ENCODE peak calls at places on chromosomes 3 and 15, in seven cellular contexts. F is bronchial epithelial cell, K is astrocyte of the spinal cord, U is Calu3, Y is stomach, C is OCI-LY7, Q is WERI-Rb-1. E is an unnamed sample.

GRCh38 chr15:101062063-101062462 is 142.9 kb downstream of the LRRK1 start:
- DNase-seq in F (no peak), U (no peak), K (no peak), Y (no peak), C (peak; percentile 25), Q (no peak), E (no peak)

GRCh38 chr3:79587150-79587549 is 180.6 kb downstream of the ROBO1 start:
- DNase-seq in C (no peak), Q (no peak), Y (no peak), U (no peak), F (no peak), K (no peak), E (no peak)

GRCh38 chr3:65883614-65884013 is 155.1 kb downstream of the MAGI1 start:
- DNase-seq in K (no peak), Q (no peak), C (no peak), U (no peak), Y (no peak), F (peak; percentile 26), E (no peak)

GRCh38 chr3:14243782-14244181 is 65.2 kb downstream of the LSM3 start:
- DNase-seq in Y (no peak), F (peak; percentile 26), K (no peak), Q (no peak), U (no peak), C (no peak), E (no peak)

GRCh38 chr15:91593081-91593480 is 260.4 kb upstream of the SLCO3A1 start:
- DNase-seq in F (peak; percentile 46), C (no peak), Y (no peak), K (peak; percentile 60), Q (no peak), U (no peak), E (no peak)

GRCh38 chr3:144257381-144257780 is 285.8 kb downstream of the DIPK2A start:
- DNase-seq in Q (no peak), C (no peak), K (no peak), F (no peak), U (no peak), Y (no peak), E (no peak)

GRCh38 chr3:24773798-24774197 is 279.1 kb upstream of the THRB start:
- DNase-seq in C (peak; percentile 42), Q (peak; percentile 89), U (peak; percentile 81), K (peak; percentile 72), Y (peak; percentile 37), F (peak; percentile 57), E (peak; percentile 22)

GRCh38 chr15:29674661-29675533 is 147.4 kb downstream of the TJP1 start:
- DNase-seq in U (peak; percentile 76), K (peak; percentile 72), F (no peak), Q (no peak), Y (peak; percentile 85), C (no peak), E (no peak)

GRCh38 chr15:88918738-88919137 is 5.6 kb upstream of the MFGE8 start:
- DNase-seq in Q (no peak), F (peak; percentile 99), C (no peak), U (peak; percentile 82), K (peak; percentile 98), Y (peak; percentile 45), E (no peak)

GRCh38 chr3:161230621-161231195 is 9.6 kb downstream of the NMD3 start:
- DNase-seq in F (peak; percentile 49), Y (no peak), U (no peak), K (no peak), Q (no peak), C (no peak), E (no peak)

GRCh38 chr3:97712919-97713318 is 51.6 kb upstream of the ARL6 start:
- DNase-seq in Y (no peak), Q (no peak), F (no peak), U (no peak), K (no peak), C (no peak), E (no peak)

GRCh38 chr3:154244644-154245043 is 79.6 kb downstream of the DHX36 start:
- DNase-seq in Y (no peak), F (peak; percentile 60), Q (no peak), C (no peak), U (no peak), K (peak; percentile 47), E (no peak)

GRCh38 chr15:54365001-54365400 is 386.8 kb downstream of the UNC13C start:
- DNase-seq in K (no peak), C (no peak), Y (no peak), F (no peak), U (no peak), Q (no peak), E (no peak)

GRCh38 chr15:25797511-25798206 is 65.5 kb downstream of the ATP10A start:
- DNase-seq in C (no peak), Y (no peak), U (no peak), Q (peak; percentile 18), F (no peak), K (no peak), E (no peak)

GRCh38 chr3:142904639-142905441 is 16.0 kb upstream of the PCOLCE2 start:
- DNase-seq in F (peak; percentile 59), Y (peak; percentile 31), U (peak; percentile 65), Q (peak; percentile 12), C (peak; percentile 10), K (peak; percentile 34), E (peak; percentile 30)

GRCh38 chr3:87270908-87271727 is 5.3 kb downstream of the POU1F1 start:
- DNase-seq in F (peak; percentile 10), Q (no peak), C (no peak), U (no peak), K (no peak), Y (no peak), E (no peak)

GRCh38 chr3:185539934-185540333 is 12.5 kb downstream of the LIPH start:
- DNase-seq in U (no peak), C (no peak), Y (no peak), Q (no peak), F (no peak), K (no peak), E (no peak)

GRCh38 chr3:42129014-42129953 is 38.1 kb downstream of the TRAK1 start:
- DNase-seq in K (peak; percentile 50), Y (peak; percentile 47), U (peak; percentile 84), F (peak; percentile 95), C (peak; percentile 66), Q (no peak), E (no peak)

GRCh38 chr3:42130007-42130328 is 38.8 kb downstream of the TRAK1 start:
- DNase-seq in F (no peak), C (peak; percentile 22), Y (no peak), Q (no peak), K (no peak), U (no peak), E (no peak)

GRCh38 chr3:42128526-42128925 is 37.4 kb downstream of the TRAK1 start:
- DNase-seq in U (no peak), C (peak; percentile 82), Q (no peak), Y (no peak), K (no peak), F (no peak), E (no peak)

GRCh38 chr3:42123824-42124500 is 32.8 kb downstream of the TRAK1 start:
- DNase-seq in U (no peak), K (no peak), C (no peak), Y (no peak), Q (no peak), F (no peak), E (no peak)

DNA sequence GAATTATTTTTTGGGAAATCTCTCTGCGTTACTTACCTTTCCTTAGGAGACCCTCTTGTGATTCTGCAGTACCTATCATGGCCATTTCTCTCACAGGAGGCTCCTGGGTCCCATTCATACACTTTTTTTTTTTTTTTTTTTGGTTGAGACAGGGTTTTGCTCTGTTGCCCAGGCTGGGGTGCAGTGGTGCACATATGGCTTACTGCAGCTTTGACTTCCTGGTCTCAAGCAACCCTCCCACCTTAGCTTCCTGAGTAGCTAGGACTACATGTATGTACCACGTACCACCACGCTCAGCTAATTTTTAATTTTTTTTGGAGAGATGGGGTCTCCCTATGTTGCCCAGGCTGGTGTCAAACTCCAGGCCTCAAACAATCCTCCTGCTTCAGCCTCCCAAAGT is 36.1 kb downstream of the TRAK1 start:
- DNase-seq in U (no peak), Q (no peak), K (no peak), C (peak; percentile 87), Y (no peak), F (no peak), E (no peak)
- TF ChIP-seq CTCF in U (no peak), Q (no peak), K (no peak), C (peak; percentile 57), Y (no peak), F (no peak), E (no peak)

DNA sequence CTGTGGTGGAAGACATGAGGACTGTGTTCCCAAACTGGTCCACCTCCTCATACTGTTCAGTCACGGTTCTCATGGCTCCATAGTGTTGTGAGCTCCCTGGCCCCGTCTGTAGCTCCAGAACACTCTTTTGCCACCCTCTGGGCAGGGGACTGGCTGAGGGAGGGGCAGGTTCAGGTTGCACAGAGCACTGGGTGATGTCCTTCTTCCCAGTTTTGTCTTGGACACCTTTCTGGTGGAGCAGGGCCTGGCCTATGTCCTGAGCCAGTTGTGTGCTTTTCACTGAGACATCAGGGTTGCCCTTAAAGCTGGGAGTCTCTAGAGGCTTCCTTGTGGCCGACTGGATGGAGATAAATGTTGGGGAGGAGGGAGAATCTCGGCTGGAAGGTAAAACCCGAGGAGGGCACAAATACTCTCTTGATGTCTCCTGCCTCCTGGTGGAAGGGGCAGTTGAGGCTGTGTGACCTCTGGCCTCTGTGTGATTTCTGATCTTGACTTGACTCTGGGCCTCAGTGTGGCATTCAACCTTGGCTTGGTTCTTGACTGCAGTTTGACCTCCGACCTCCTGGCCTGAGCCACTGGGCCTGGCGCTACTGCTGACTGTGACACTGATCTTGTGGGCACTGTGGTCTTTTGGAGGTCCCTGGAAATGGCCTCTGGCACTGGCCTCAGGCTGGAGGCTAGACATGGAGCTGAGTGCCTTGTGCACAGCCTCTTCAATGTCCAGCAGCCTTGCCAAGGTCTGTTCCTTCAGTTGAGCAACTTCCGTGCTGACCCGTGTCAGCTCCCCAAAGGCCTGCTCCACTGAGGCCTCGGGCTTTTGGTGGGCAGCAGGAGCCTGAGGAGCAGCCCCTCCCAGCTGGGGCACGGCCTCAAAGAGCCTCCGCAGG is 8.1 kb downstream of the XIRP1 start:
- DNase-seq in U (no peak), Q (no peak), Y (no peak), C (no peak), K (no peak), F (no peak), E (no peak)
- TF ChIP-seq CTCF in U (no peak), Q (no peak), Y (no peak), C (no peak), K (no peak), F (no peak), E (peak; percentile 21)

GRCh38 chr3:51538459-51539290 is at the start of gene RAD54L2:
- DNase-seq in C (peak; percentile 87), F (peak; percentile 60), Y (peak; percentile 87), K (peak; percentile 88), Q (peak; percentile 81), U (peak; percentile 90), E (peak; percentile 91)
- TF ChIP-seq CTCF in C (peak; percentile 58), F (peak; percentile 18), Y (peak; percentile 28), K (no peak), Q (peak; percentile 46), U (no peak), E (peak; percentile 46)

DNA sequence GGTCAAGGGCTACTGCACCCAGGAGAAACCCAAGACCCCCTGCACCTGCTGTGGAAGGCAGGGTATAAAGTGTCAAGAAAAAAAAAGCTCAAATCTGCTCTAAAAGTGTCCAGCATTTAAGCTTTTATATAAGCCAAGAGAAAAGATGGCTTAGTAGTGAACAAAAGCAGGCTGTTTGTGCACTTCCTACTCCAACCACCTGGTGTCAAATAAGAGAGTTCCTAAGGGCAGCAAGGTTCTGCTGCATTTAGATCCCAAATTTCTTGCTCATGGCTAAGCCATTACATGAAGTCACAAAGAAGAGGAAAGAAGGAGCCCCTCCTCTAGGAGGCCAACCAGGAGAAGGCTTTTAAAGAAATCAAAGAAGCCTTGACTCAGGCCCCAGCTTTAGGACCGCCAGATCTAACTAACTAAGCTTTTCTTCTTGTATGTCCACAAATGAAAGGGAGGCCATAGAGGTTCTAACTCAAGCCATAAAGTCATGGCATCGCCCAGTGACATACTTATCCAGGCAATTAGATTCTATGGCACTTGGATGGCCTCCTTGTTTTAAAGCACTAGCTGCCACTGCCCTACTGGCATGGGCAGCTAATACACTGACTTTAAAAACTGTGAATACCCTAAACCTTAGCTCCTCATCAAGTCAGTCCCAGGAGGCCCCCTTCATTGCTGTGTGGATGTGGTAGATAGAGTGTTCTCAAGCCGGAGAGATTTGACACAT is 17.1 kb downstream of the CCR4 start:
- DNase-seq in K (no peak), Q (no peak), C (no peak), U (no peak), Y (no peak), F (no peak), E (no peak)
- TF ChIP-seq CTCF in K (no peak), Q (no peak), C (no peak), U (no peak), Y (no peak), F (peak; percentile 11), E (no peak)

E was measured in GM10248.